ENCODE peak calls at places on chromosomes 6 and 20, in seven cellular contexts. Z, N, S, A, R, W and O are unnamed samples.

GRCh38 chr6:170007468-170008240 is 256.2 kb downstream of the ERMARD start:
- DNase-seq in Z (peak; percentile 46), A (no peak), S (no peak), N (no peak), R (no peak), W (peak; percentile 47), O (no peak)

GRCh38 chr20:54475334-54476287 is at the start of gene DOK5:
- DNase-seq in N (peak; percentile 10), A (peak; percentile 80), S (peak; percentile 12), Z (peak; percentile 71), R (peak; percentile 36), W (peak; percentile 85), O (no peak)

GRCh38 chr6:149563203-149563927 is 2.8 kb upstream of the GINM1 start:
- DNase-seq in A (no peak), N (no peak), W (no peak), Z (no peak), R (no peak), S (peak; percentile 90), O (peak; percentile 53)

GRCh38 chr6:111253999-111254778 is 166.9 kb downstream of the SLC16A10 start:
- DNase-seq in W (no peak), R (no peak), N (no peak), A (peak; percentile 80), Z (no peak), S (no peak), O (no peak)

GRCh38 chr6:40852667-40853383 is 186.2 kb downstream of the UNC5CL start:
- DNase-seq in Z (no peak), S (no peak), A (peak; percentile 67), N (peak; percentile 16), W (no peak), R (no peak), O (no peak)

GRCh38 chr20:63898882-63899558 is 4.1 kb downstream of the DNAJC5 start:
- DNase-seq in A (no peak), N (no peak), W (no peak), R (no peak), Z (no peak), S (no peak), O (no peak)

GRCh38 chr20:37911262-37911661 is 8.3 kb downstream of the VSTM2L start:
- DNase-seq in R (no peak), S (no peak), Z (no peak), N (no peak), A (no peak), W (no peak), O (no peak)

GRCh38 chr6:14757414-14757813 is 488.5 kb upstream of the JARID2 start:
- DNase-seq in N (no peak), Z (no peak), S (no peak), A (no peak), R (no peak), W (no peak), O (no peak)

GRCh38 chr6:19705606-19706005 is 131.6 kb upstream of the ID4 start:
- DNase-seq in W (no peak), R (no peak), N (no peak), Z (no peak), A (no peak), S (peak; percentile 17), O (no peak)

GRCh38 chr6:13278991-13279390 is 49.3 kb downstream of the TBC1D7 start:
- DNase-seq in Z (no peak), S (peak; percentile 2), R (no peak), W (no peak), N (no peak), A (no peak), O (peak; percentile 63)

GRCh38 chr6:33297406-33297955 is 1.3 kb downstream of the RGL2 start:
- DNase-seq in W (no peak), S (no peak), A (peak; percentile 90), R (peak; percentile 64), N (peak; percentile 70), Z (no peak), O (no peak)

GRCh38 chr20:20365593-20365992 is 2.3 kb upstream of the INSM1 start:
- DNase-seq in W (no peak), R (no peak), N (no peak), S (no peak), Z (no peak), A (peak; percentile 22), O (no peak)
- H3K4me3 ChIP-seq in W (no peak overlapping the region), R (no peak overlapping the region), N (no peak overlapping the region), S (no peak overlapping the region), Z (no peak overlapping the region), A (peak overlapping the region; percentile 61), O (no peak overlapping the region)

GRCh38 chr6:45898941-45899682 is 116.5 kb downstream of the CLIC5 start:
- DNase-seq in S (no peak), Z (no peak), A (peak; percentile 28), R (no peak), W (no peak), N (no peak), O (no peak)

GRCh38 chr6:45899683-45899946 is 116.0 kb downstream of the CLIC5 start:
- DNase-seq in Z (no peak), A (no peak), W (no peak), N (no peak), S (no peak), R (no peak), O (no peak)

GRCh38 chr6:45901777-45902650 is 113.6 kb downstream of the CLIC5 start:
- DNase-seq in W (no peak), R (no peak), Z (no peak), S (no peak), A (no peak), N (no peak), O (no peak)

GRCh38 chr6:45902984-45903383 is 112.7 kb downstream of the CLIC5 start:
- DNase-seq in Z (no peak), R (no peak), A (no peak), N (no peak), W (no peak), S (no peak), O (no peak)

DNA sequence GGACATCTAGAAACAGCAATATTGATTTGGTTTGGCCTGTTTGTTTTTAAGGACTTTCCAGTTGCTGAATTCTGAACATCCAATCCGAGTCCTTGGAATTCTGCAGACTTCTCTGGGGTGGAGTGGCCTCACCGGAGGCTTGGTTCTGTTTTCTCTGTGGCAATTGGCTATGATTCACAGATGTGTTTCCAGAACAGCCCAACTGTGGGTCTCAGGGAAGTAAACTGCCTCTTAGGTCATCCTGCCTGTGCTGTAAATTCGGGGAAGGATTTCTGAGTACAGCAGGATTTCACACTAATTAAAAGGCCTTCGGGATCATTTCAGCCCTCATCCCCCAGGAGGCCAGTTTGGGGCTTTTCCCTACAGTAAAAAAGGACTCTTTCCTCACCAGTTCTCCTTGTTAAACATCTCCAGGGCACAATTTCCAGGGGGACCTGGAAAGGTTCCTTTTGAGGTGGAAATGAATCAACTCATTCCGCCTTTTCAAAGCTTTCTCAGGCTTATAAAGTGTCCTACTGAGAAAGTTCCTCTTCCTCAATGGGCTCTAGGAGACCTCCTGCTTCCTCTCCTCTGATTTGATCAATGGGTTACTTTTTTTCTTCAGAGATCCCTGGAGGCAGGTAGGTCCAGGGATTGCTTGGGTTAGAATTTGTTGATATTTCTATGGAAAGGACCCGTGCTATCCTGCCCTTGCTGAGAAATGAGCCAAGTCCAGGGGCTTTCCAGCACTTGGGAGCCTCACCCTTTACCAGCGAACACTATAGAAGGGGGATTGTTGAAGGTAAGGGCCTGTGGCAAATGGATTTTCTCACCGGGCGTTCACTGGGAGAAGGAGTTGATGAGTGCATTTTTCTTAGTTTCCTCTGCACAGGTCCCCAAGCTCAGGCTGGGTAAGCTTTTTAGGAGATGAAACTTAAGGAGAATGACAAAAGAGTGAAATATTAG is 114.6 kb downstream of the CLIC5 start:
- DNase-seq in A (peak; percentile 21), W (no peak), S (no peak), N (no peak), R (no peak), Z (no peak), O (no peak)
- H3K4me3 ChIP-seq in A (no peak overlapping the region), W (no peak overlapping the region), S (no peak overlapping the region), N (no peak overlapping the region), R (no peak overlapping the region), Z (no peak overlapping the region), O (no peak overlapping the region)

DNA sequence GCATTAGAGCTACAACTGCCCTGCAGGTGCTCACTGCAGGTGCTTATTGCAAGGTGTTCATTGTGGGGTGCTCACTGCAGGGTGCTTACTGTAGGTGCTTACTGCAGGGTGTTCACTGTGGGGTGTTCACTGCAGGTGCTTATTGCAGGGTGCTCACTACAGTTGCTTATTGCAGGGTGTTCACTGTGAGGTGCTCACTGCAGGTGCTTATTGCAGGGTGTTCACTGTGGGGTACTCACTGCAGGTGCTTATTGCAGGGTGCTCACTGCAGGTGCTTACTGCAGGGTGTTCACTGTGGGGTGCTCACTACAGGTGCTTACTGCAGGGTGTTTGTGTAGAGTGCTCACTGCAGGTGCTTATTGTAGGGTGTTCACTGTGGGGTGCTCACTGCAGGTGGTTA is 20.8 kb downstream of the APMAP start:
- DNase-seq in N (no peak), Z (peak; percentile 13), S (no peak), A (no peak), W (no peak), R (no peak), O (no peak)
- H3K4me3 ChIP-seq in N (no peak overlapping the region), Z (no peak overlapping the region), S (no peak overlapping the region), A (no peak overlapping the region), W (no peak overlapping the region), R (no peak overlapping the region), O (no peak overlapping the region)

GRCh38 chr6:138103876-138104275 is 3.3 kb downstream of the PERP start:
- DNase-seq in N (no peak), R (no peak), A (no peak), W (no peak), S (no peak), Z (no peak), O (no peak)

GRCh38 chr6:138106665-138107077 is 548 bp downstream of the PERP start:
- DNase-seq in N (no peak), R (no peak), Z (no peak), W (no peak), A (no peak), S (no peak), O (no peak)

GRCh38 chr6:138105880-138106664 is 1.1 kb downstream of the PERP start:
- DNase-seq in A (peak; percentile 75), S (peak; percentile 15), N (no peak), Z (no peak), W (no peak), R (no peak), O (no peak)

GRCh38 chr6:138105446-138105845 is 1.8 kb downstream of the PERP start:
- DNase-seq in A (peak; percentile 11), W (no peak), Z (no peak), N (no peak), S (no peak), R (no peak), O (no peak)

DNA sequence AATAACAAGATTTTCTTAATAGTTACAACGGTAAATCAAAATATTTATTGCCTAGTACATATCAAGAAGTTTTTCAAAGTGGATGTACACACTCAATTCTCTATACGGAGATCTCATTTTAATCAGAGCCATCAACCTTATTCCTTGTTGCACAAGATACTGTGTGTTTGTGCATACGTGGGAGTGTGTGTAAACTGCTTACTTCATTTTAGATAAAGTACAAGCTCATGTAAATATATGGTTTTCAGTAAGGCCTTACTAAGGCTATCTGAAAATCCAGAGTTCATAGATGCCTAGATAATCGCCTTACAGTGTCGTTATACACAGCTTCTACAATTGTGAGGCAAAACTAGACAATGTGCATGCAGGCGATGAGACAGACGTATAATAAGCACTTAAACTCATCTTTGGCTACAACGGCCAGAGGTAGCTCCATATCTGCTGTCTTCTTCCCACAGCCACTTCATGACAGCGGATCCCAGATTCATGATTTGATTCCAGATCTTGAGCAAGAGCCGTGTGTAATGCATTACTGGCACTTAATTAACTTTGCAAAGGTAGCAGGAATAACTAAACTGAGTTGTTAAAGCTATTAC is 2.5 kb downstream of the PERP start:
- DNase-seq in R (no peak), W (no peak), N (no peak), Z (no peak), A (no peak), S (no peak), O (no peak)
- H3K4me3 ChIP-seq in R (no peak overlapping the region), W (no peak overlapping the region), N (peak overlapping the region; percentile 93), Z (peak overlapping the region; percentile 72), A (peak overlapping the region; percentile 58), S (peak overlapping the region; percentile 1), O (no peak overlapping the region)